ENCODE peak calls at places on chromosomes 16 and 17, in five cellular contexts. One of them, this sample, is unnamed.

GRCh38 chr17:71203953-71204352 is 916.9 kb upstream of the SOX9 start:
- ATAC-seq in left cardiac atrium: no peak
- ATAC-seq in right cardiac atrium: no peak
- ATAC-seq in activated T-cell treated with anti-CD3 and anti-CD28 coated beads, Interleukin-2, amount 50 U/mL, for 4 hours: no peak
- ATAC-seq in Panc1: no peak
- ATAC-seq in this sample: no peak

GRCh38 chr16:57077714-57078113 is 14.7 kb upstream of the CPNE2 start:
- ATAC-seq in right cardiac atrium: peak
- ATAC-seq in Panc1: no peak
- ATAC-seq in activated T-cell treated with anti-CD3 and anti-CD28 coated beads, Interleukin-2, amount 50 U/mL, for 4 hours: no peak
- ATAC-seq in left cardiac atrium: no peak
- ATAC-seq in this sample: no peak

GRCh38 chr17:78693346-78694083 is 88.6 kb downstream of the CYTH1 start:
- ATAC-seq in right cardiac atrium: no peak
- ATAC-seq in Panc1: no peak
- ATAC-seq in left cardiac atrium: no peak
- ATAC-seq in activated T-cell treated with anti-CD3 and anti-CD28 coated beads, Interleukin-2, amount 50 U/mL, for 4 hours: no peak
- ATAC-seq in this sample: no peak

GRCh38 chr16:2148714-2149629 is 547 bp downstream of the RAB26 start:
- ATAC-seq in Panc1: peak
- ATAC-seq in activated T-cell treated with anti-CD3 and anti-CD28 coated beads, Interleukin-2, amount 50 U/mL, for 4 hours: peak
- ATAC-seq in left cardiac atrium: no peak
- ATAC-seq in right cardiac atrium: no peak
- ATAC-seq in this sample: peak

GRCh38 chr16:10688726-10689125 is 6.0 kb downstream of the TEKT5 start:
- ATAC-seq in left cardiac atrium: no peak
- ATAC-seq in activated T-cell treated with anti-CD3 and anti-CD28 coated beads, Interleukin-2, amount 50 U/mL, for 4 hours: no peak
- ATAC-seq in Panc1: no peak
- ATAC-seq in right cardiac atrium: no peak
- ATAC-seq in this sample: no peak

GRCh38 chr16:89308391-89309333 is 91.2 kb downstream of the ZNF778 start:
- ATAC-seq in Panc1: no peak
- ATAC-seq in right cardiac atrium: no peak
- ATAC-seq in activated T-cell treated with anti-CD3 and anti-CD28 coated beads, Interleukin-2, amount 50 U/mL, for 4 hours: peak
- ATAC-seq in left cardiac atrium: no peak
- ATAC-seq in this sample: no peak

GRCh38 chr17:71921726-71922320 is 199.0 kb upstream of the SOX9 start:
- ATAC-seq in activated T-cell treated with anti-CD3 and anti-CD28 coated beads, Interleukin-2, amount 50 U/mL, for 4 hours: peak
- ATAC-seq in Panc1: no peak
- ATAC-seq in right cardiac atrium: no peak
- ATAC-seq in left cardiac atrium: no peak
- ATAC-seq in this sample: no peak

GRCh38 chr17:72725432-72726068 is 366.9 kb downstream of the SLC39A11 start:
- ATAC-seq in left cardiac atrium: peak
- ATAC-seq in right cardiac atrium: peak
- ATAC-seq in activated T-cell treated with anti-CD3 and anti-CD28 coated beads, Interleukin-2, amount 50 U/mL, for 4 hours: peak
- ATAC-seq in Panc1: peak
- ATAC-seq in this sample: no peak

GRCh38 chr17:20944014-20944905 is 98.6 kb downstream of the USP22 start:
- ATAC-seq in Panc1: peak
- ATAC-seq in right cardiac atrium: no peak
- ATAC-seq in activated T-cell treated with anti-CD3 and anti-CD28 coated beads, Interleukin-2, amount 50 U/mL, for 4 hours: no peak
- ATAC-seq in left cardiac atrium: no peak
- ATAC-seq in this sample: peak

GRCh38 chr17:10197362-10197720 is 1.1 kb downstream of the GAS7 start:
- ATAC-seq in activated T-cell treated with anti-CD3 and anti-CD28 coated beads, Interleukin-2, amount 50 U/mL, for 4 hours: no peak
- ATAC-seq in left cardiac atrium: peak
- ATAC-seq in Panc1: no peak
- ATAC-seq in right cardiac atrium: peak
- ATAC-seq in this sample: no peak

GRCh38 chr16:2857451-2858244 is at the start of gene PRSS22:
- ATAC-seq in left cardiac atrium: no peak
- ATAC-seq in activated T-cell treated with anti-CD3 and anti-CD28 coated beads, Interleukin-2, amount 50 U/mL, for 4 hours: peak
- ATAC-seq in right cardiac atrium: no peak
- ATAC-seq in Panc1: peak
- ATAC-seq in this sample: no peak

GRCh38 chr16:89999831-90000574 is 19.3 kb downstream of the DBNDD1 start:
- ATAC-seq in left cardiac atrium: peak
- ATAC-seq in right cardiac atrium: no peak
- ATAC-seq in Panc1: no peak
- ATAC-seq in activated T-cell treated with anti-CD3 and anti-CD28 coated beads, Interleukin-2, amount 50 U/mL, for 4 hours: no peak
- ATAC-seq in this sample: no peak

GRCh38 chr17:34291721-34292348 is 6.3 kb downstream of the CCL11 start:
- ATAC-seq in left cardiac atrium: no peak
- ATAC-seq in right cardiac atrium: no peak
- ATAC-seq in Panc1: peak
- ATAC-seq in activated T-cell treated with anti-CD3 and anti-CD28 coated beads, Interleukin-2, amount 50 U/mL, for 4 hours: no peak
- ATAC-seq in this sample: no peak

GRCh38 chr17:72666519-72666874 is 426.0 kb downstream of the SLC39A11 start:
- ATAC-seq in right cardiac atrium: no peak
- ATAC-seq in Panc1: peak
- ATAC-seq in activated T-cell treated with anti-CD3 and anti-CD28 coated beads, Interleukin-2, amount 50 U/mL, for 4 hours: no peak
- ATAC-seq in left cardiac atrium: no peak
- ATAC-seq in this sample: no peak

GRCh38 chr17:58508341-58509067 is 5.9 kb downstream of the MTMR4 start:
- ATAC-seq in Panc1: no peak
- ATAC-seq in left cardiac atrium: no peak
- ATAC-seq in activated T-cell treated with anti-CD3 and anti-CD28 coated beads, Interleukin-2, amount 50 U/mL, for 4 hours: no peak
- ATAC-seq in right cardiac atrium: no peak
- ATAC-seq in this sample: no peak

GRCh38 chr17:7740481-7741001 is 23.0 kb downstream of the DNAH2 start:
- ATAC-seq in activated T-cell treated with anti-CD3 and anti-CD28 coated beads, Interleukin-2, amount 50 U/mL, for 4 hours: no peak
- ATAC-seq in left cardiac atrium: no peak
- ATAC-seq in right cardiac atrium: no peak
- ATAC-seq in Panc1: no peak
- ATAC-seq in this sample: no peak

GRCh38 chr17:67218385-67218950 is 26.5 kb downstream of the HELZ start:
- ATAC-seq in activated T-cell treated with anti-CD3 and anti-CD28 coated beads, Interleukin-2, amount 50 U/mL, for 4 hours: no peak
- ATAC-seq in left cardiac atrium: peak
- ATAC-seq in right cardiac atrium: no peak
- ATAC-seq in Panc1: no peak
- ATAC-seq in this sample: no peak

GRCh38 chr16:72241930-72242329 is 70.0 kb upstream of the PMFBP1 start:
- ATAC-seq in activated T-cell treated with anti-CD3 and anti-CD28 coated beads, Interleukin-2, amount 50 U/mL, for 4 hours: no peak
- ATAC-seq in Panc1: peak
- ATAC-seq in left cardiac atrium: peak
- ATAC-seq in right cardiac atrium: peak
- ATAC-seq in this sample: no peak